ENCODE peak calls at places on chromosomes 6 and 20, in ten cellular contexts. Q is Ammon's horn; H is T-helper 2 cell; R is HL-60; Z is progenitor cell of endocrine pancreas; A is ACHN; F is fibroblast of mammary gland; C is Kasumi-1; D is central memory CD4-positive, alpha-beta T cell; V is H9. S is an unnamed sample.

GRCh38 chr6:170211404-170212025 is 79.4 kb downstream of the DLL1 start:
- DNase-seq in Q (no peak), H (no peak), R (no peak), Z (no peak), A (no peak), F (no peak), C (no peak), D (no peak), V (no peak), S (no peak)

GRCh38 chr6:27870486-27870885 is 41.7 kb downstream of the OR2B2 start:
- DNase-seq in Q (no peak), H (no peak), R (no peak), Z (no peak), A (no peak), F (no peak), C (no peak), D (no peak), V (no peak), S (no peak)

GRCh38 chr6:43089467-43089866 is 13.4 kb downstream of the PTK7 start:
- DNase-seq in Q (no peak), H (no peak), R (no peak), Z (no peak), A (no peak), F (no peak), C (no peak), D (no peak), V (no peak), S (peak)

GRCh38 chr20:54107600-54108393 is 37.4 kb upstream of the BCAS1 start:
- DNase-seq in Q (no peak), H (no peak), R (no peak), Z (no peak), A (no peak), F (no peak), C (no peak), D (no peak), V (no peak), S (no peak)

GRCh38 chr6:15623282-15624116 is 39.3 kb downstream of the DTNBP1 start:
- DNase-seq in Q (no peak), H (no peak), R (no peak), Z (no peak), A (peak), F (peak), C (peak), D (no peak), V (no peak), S (peak)

GRCh38 chr6:133947302-133947900 is 5.6 kb upstream of the TBPL1 start:
- DNase-seq in Q (no peak), H (no peak), R (no peak), Z (no peak), A (no peak), F (no peak), C (no peak), D (no peak), V (no peak), S (no peak)

GRCh38 chr6:124676033-124676432 is 286.2 kb upstream of the RNF217 start:
- DNase-seq in Q (no peak), H (no peak), R (no peak), Z (no peak), A (no peak), F (peak), C (no peak), D (no peak), V (no peak), S (no peak)

GRCh38 chr6:142222022-142222421 is 75.0 kb downstream of the VTA1 start:
- DNase-seq in Q (no peak), H (no peak), R (no peak), Z (no peak), A (no peak), F (no peak), C (no peak), D (no peak), V (no peak), S (peak)

GRCh38 chr20:37202267-37202943 is 23.1 kb upstream of the MROH8 start:
- DNase-seq in Q (no peak), H (no peak), R (peak), Z (no peak), A (peak), F (peak), C (peak), D (peak), V (no peak), S (peak)